ENCODE peak calls at places on chromosomes 13 and 19, in five cellular contexts. One of them, this sample, is unnamed.

GRCh38 chr13:28527629-28528028 is 32.7 kb upstream of the FLT1 start:
- DNase-seq in uterus: no peak
- DNase-seq in kidney epithelial cell: no peak
- DNase-seq in breast epithelium: no peak
- DNase-seq in HL-60: peak
- DNase-seq in this sample: peak

GRCh38 chr13:95457294-95457693 is 95.2 kb upstream of the CLDN10 start:
- DNase-seq in uterus: no peak
- DNase-seq in kidney epithelial cell: no peak
- DNase-seq in breast epithelium: no peak
- DNase-seq in HL-60: no peak
- DNase-seq in this sample: no peak

GRCh38 chr19:18308051-18308947 is 14.6 kb downstream of the LSM4 start:
- DNase-seq in uterus: no peak
- DNase-seq in kidney epithelial cell: no peak
- DNase-seq in breast epithelium: no peak
- DNase-seq in HL-60: no peak
- DNase-seq in this sample: no peak

GRCh38 chr19:40630571-40631160 is 29.5 kb downstream of the LTBP4 start:
- DNase-seq in uterus: no peak
- DNase-seq in kidney epithelial cell: no peak
- DNase-seq in breast epithelium: no peak
- DNase-seq in HL-60: no peak
- DNase-seq in this sample: no peak

GRCh38 chr13:48402325-48402962 is 10.5 kb downstream of the LPAR6 start:
- DNase-seq in uterus: no peak
- DNase-seq in kidney epithelial cell: no peak
- DNase-seq in breast epithelium: no peak
- DNase-seq in HL-60: no peak
- DNase-seq in this sample: no peak

GRCh38 chr19:5407356-5407755 is 47.9 kb upstream of the ZNRF4 start:
- DNase-seq in uterus: no peak
- DNase-seq in kidney epithelial cell: no peak
- DNase-seq in breast epithelium: no peak
- DNase-seq in HL-60: no peak
- DNase-seq in this sample: no peak

GRCh38 chr19:47190167-47190727 is 40.8 kb downstream of the BBC3 start:
- DNase-seq in uterus: peak
- DNase-seq in kidney epithelial cell: peak
- DNase-seq in breast epithelium: peak
- DNase-seq in HL-60: no peak
- DNase-seq in this sample: no peak

GRCh38 chr19:6057651-6058365 is 52.5 kb downstream of the RFX2 start:
- DNase-seq in uterus: peak
- DNase-seq in kidney epithelial cell: no peak
- DNase-seq in breast epithelium: peak
- DNase-seq in HL-60: no peak
- DNase-seq in this sample: no peak

GRCh38 chr13:59946924-59947323 is 216.8 kb downstream of the DIAPH3 start:
- DNase-seq in uterus: no peak
- DNase-seq in kidney epithelial cell: no peak
- DNase-seq in breast epithelium: no peak
- DNase-seq in HL-60: no peak
- DNase-seq in this sample: no peak

GRCh38 chr19:21148681-21149080 is 6.8 kb downstream of the ZNF431 start:
- DNase-seq in uterus: no peak
- DNase-seq in kidney epithelial cell: no peak
- DNase-seq in breast epithelium: no peak
- DNase-seq in HL-60: no peak
- DNase-seq in this sample: no peak

GRCh38 chr13:23500858-23501257 is 67.4 kb upstream of the SACS start:
- DNase-seq in uterus: no peak
- DNase-seq in kidney epithelial cell: no peak
- DNase-seq in breast epithelium: no peak
- DNase-seq in HL-60: no peak
- DNase-seq in this sample: no peak

GRCh38 chr13:111049791-111050538 is 65.1 kb upstream of the ARHGEF7 start:
- DNase-seq in uterus: no peak
- DNase-seq in kidney epithelial cell: no peak
- DNase-seq in breast epithelium: no peak
- DNase-seq in HL-60: no peak
- DNase-seq in this sample: no peak

GRCh38 chr13:40109324-40109958 is 454.0 kb downstream of the COG6 start:
- DNase-seq in uterus: no peak
- DNase-seq in kidney epithelial cell: peak
- DNase-seq in breast epithelium: no peak
- DNase-seq in HL-60: no peak
- DNase-seq in this sample: no peak

GRCh38 chr13:45231722-45232121 is 30.9 kb upstream of the KCTD4 start:
- DNase-seq in uterus: no peak
- DNase-seq in kidney epithelial cell: no peak
- DNase-seq in breast epithelium: no peak
- DNase-seq in HL-60: no peak
- DNase-seq in this sample: no peak

GRCh38 chr19:498591-498950 is 2.3 kb downstream of the MADCAM1 start:
- DNase-seq in uterus: no peak
- DNase-seq in kidney epithelial cell: no peak
- DNase-seq in breast epithelium: no peak
- DNase-seq in HL-60: no peak
- DNase-seq in this sample: no peak

GRCh38 chr19:55111238-55111831 is 6.1 kb downstream of the PPP1R12C start:
- DNase-seq in uterus: peak
- DNase-seq in kidney epithelial cell: no peak
- DNase-seq in breast epithelium: no peak
- DNase-seq in HL-60: no peak
- DNase-seq in this sample: no peak

GRCh38 chr19:3190921-3191805 is 5.4 kb downstream of the NCLN start:
- DNase-seq in uterus: no peak
- DNase-seq in kidney epithelial cell: no peak
- DNase-seq in breast epithelium: no peak
- DNase-seq in HL-60: no peak
- DNase-seq in this sample: no peak

GRCh38 chr19:40778865-40779284 is 828 bp downstream of the RAB4B start:
- DNase-seq in uterus: no peak
- DNase-seq in kidney epithelial cell: no peak
- DNase-seq in breast epithelium: no peak
- DNase-seq in HL-60: no peak
- DNase-seq in this sample: no peak

GRCh38 chr13:53276265-53276664 is 247.7 kb downstream of the OLFM4 start:
- DNase-seq in uterus: no peak
- DNase-seq in kidney epithelial cell: no peak
- DNase-seq in breast epithelium: no peak
- DNase-seq in HL-60: no peak
- DNase-seq in this sample: no peak

GRCh38 chr13:53272873-53273272 is 244.3 kb downstream of the OLFM4 start:
- DNase-seq in uterus: no peak
- DNase-seq in kidney epithelial cell: no peak
- DNase-seq in breast epithelium: no peak
- DNase-seq in HL-60: no peak
- DNase-seq in this sample: no peak
- TF ChIP-seq CTCF in uterus: no peak
- TF ChIP-seq CTCF in kidney epithelial cell: no peak
- TF ChIP-seq CTCF in breast epithelium: no peak
- TF ChIP-seq CTCF in HL-60: no peak
- TF ChIP-seq CTCF in this sample: no peak

GRCh38 chr13:93233997-93234416 is 7.4 kb downstream of the GPC6 start:
- DNase-seq in uterus: no peak
- DNase-seq in kidney epithelial cell: no peak
- DNase-seq in breast epithelium: no peak
- DNase-seq in HL-60: no peak
- DNase-seq in this sample: peak
- TF ChIP-seq CTCF in uterus: no peak
- TF ChIP-seq CTCF in kidney epithelial cell: peak
- TF ChIP-seq CTCF in breast epithelium: no peak
- TF ChIP-seq CTCF in HL-60: no peak
- TF ChIP-seq CTCF in this sample: no peak

DNA sequence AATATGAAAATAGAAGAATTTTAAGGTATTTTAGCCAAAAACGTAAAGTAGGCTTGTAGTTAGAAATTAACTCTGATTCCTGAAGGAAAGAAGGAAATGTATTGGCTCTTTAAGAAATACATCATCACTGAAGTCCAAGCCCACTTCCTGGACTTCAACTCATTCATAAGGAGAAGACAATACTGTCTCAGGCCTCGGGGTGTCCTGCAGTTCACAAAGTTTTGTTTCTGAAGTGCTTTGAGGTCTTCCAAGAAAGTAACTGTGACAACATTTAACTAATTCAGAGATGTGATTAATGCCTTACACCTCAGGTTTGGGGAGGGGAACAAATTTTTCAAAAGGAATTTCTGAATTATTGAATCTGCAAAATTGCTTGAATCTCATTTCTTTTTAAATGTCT is 65.8 kb upstream of the STARD13 start:
- DNase-seq in uterus: no peak
- DNase-seq in kidney epithelial cell: peak
- DNase-seq in breast epithelium: no peak
- DNase-seq in HL-60: no peak
- DNase-seq in this sample: no peak
- TF ChIP-seq CTCF in uterus: no peak
- TF ChIP-seq CTCF in kidney epithelial cell: no peak
- TF ChIP-seq CTCF in breast epithelium: no peak
- TF ChIP-seq CTCF in HL-60: no peak
- TF ChIP-seq CTCF in this sample: no peak

GRCh38 chr13:109784590-109785140 is 1.7 kb downstream of the IRS2 start:
- DNase-seq in uterus: peak
- DNase-seq in kidney epithelial cell: no peak
- DNase-seq in breast epithelium: peak
- DNase-seq in HL-60: no peak
- DNase-seq in this sample: peak
- TF ChIP-seq CTCF in uterus: no peak
- TF ChIP-seq CTCF in kidney epithelial cell: no peak
- TF ChIP-seq CTCF in breast epithelium: no peak
- TF ChIP-seq CTCF in HL-60: no peak
- TF ChIP-seq CTCF in this sample: peak